ENCODE peak calls at places on chromosomes 6 and 20, in seven cellular contexts. O is ELR, U is endothelial cell, A is foreskin fibroblast, F is sciatic nerve, V is adipocyte, B is T-helper 17 cell. E is an unnamed sample.

GRCh38 chr6:40477246-40478126 is 109.7 kb downstream of the LRFN2 start:
- DNase-seq in O (no peak), U (no peak), A (no peak), F (no peak), V (no peak), B (no peak), E (no peak)

GRCh38 chr6:22717906-22718305 is 148.5 kb downstream of the HDGFL1 start:
- DNase-seq in O (no peak), U (no peak), A (no peak), F (no peak), V (no peak), B (no peak), E (no peak)

GRCh38 chr6:1335367-1336037 is 23.6 kb downstream of the FOXQ1 start:
- DNase-seq in O (peak), U (peak), A (peak), F (no peak), V (peak), B (no peak), E (no peak)

GRCh38 chr20:34579191-34579661 is 20.7 kb downstream of the MAP1LC3A start:
- DNase-seq in O (peak), U (no peak), A (peak), F (peak), V (peak), B (no peak), E (no peak)

GRCh38 chr6:16239798-16240123 is 1.4 kb downstream of the GMPR start:
- DNase-seq in O (no peak), U (no peak), A (no peak), F (no peak), V (no peak), B (no peak), E (no peak)

GRCh38 chr6:163253556-163254213 is 160.8 kb upstream of the QKI start:
- DNase-seq in O (no peak), U (no peak), A (no peak), F (no peak), V (no peak), B (no peak), E (no peak)

GRCh38 chr6:134372603-134373281 is 54.8 kb upstream of the SGK1 start:
- DNase-seq in O (peak), U (no peak), A (peak), F (no peak), V (peak), B (no peak), E (no peak)

GRCh38 chr6:35400901-35401311 is 51.2 kb upstream of the FANCE start:
- DNase-seq in O (peak), U (no peak), A (no peak), F (no peak), V (no peak), B (no peak), E (no peak)

GRCh38 chr20:49268600-49269365 is 9.1 kb downstream of the ZNFX1 start:
- DNase-seq in O (peak), U (no peak), A (peak), F (no peak), V (no peak), B (no peak), E (no peak)

GRCh38 chr6:168822376-168822775 is 381.4 kb downstream of the SMOC2 start:
- DNase-seq in O (no peak), U (no peak), A (no peak), F (no peak), V (no peak), B (no peak), E (no peak)

GRCh38 chr6:75084872-75085381 is 120.9 kb downstream of the COL12A1 start:
- DNase-seq in O (no peak), U (peak), A (no peak), F (no peak), V (no peak), B (no peak), E (no peak)

GRCh38 chr20:25049261-25050060 is 8.5 kb downstream of the ACSS1 start:
- DNase-seq in O (no peak), U (no peak), A (no peak), F (peak), V (no peak), B (no peak), E (no peak)

GRCh38 chr6:46098678-46099077 is 31.1 kb upstream of the ENPP4 start:
- DNase-seq in O (no peak), U (no peak), A (no peak), F (peak), V (no peak), B (no peak), E (no peak)

GRCh38 chr20:46894971-46895905 is 595 bp downstream of the EYA2 start:
- DNase-seq in O (no peak), U (peak), A (peak), F (no peak), V (peak), B (no peak), E (no peak)

GRCh38 chr20:59564171-59564570 is 40.2 kb upstream of the PHACTR3 start:
- DNase-seq in O (no peak), U (no peak), A (no peak), F (no peak), V (no peak), B (no peak), E (no peak)

GRCh38 chr20:19903168-19903676 is 113.9 kb upstream of the NAA20 start:
- DNase-seq in O (peak), U (no peak), A (peak), F (no peak), V (peak), B (no peak), E (peak)

GRCh38 chr6:132843316-132844040 is 29.1 kb downstream of the RPS12 start:
- DNase-seq in O (no peak), U (no peak), A (no peak), F (no peak), V (no peak), B (no peak), E (no peak)

GRCh38 chr20:41293269-41294037 is 24.1 kb downstream of the ZHX3 start:
- DNase-seq in O (peak), U (no peak), A (peak), F (no peak), V (peak), B (no peak), E (no peak)

GRCh38 chr20:43187476-43188233 is 2.1 kb downstream of the PTPRT start:
- DNase-seq in O (peak), U (peak), A (peak), F (peak), V (peak), B (peak), E (no peak)

GRCh38 chr6:27892596-27893058 is 19.6 kb downstream of the OR2B2 start:
- DNase-seq in O (no peak), U (no peak), A (no peak), F (no peak), V (no peak), B (no peak), E (no peak)

GRCh38 chr6:120671519-120671918 is 662.8 kb downstream of the TBC1D32 start:
- DNase-seq in O (peak), U (peak), A (no peak), F (no peak), V (no peak), B (no peak), E (no peak)

GRCh38 chr6:15340105-15340601 is 94.3 kb downstream of the JARID2 start:
- DNase-seq in O (no peak), U (no peak), A (no peak), F (no peak), V (no peak), B (no peak), E (no peak)

GRCh38 chr6:100808638-100809275 is 72.4 kb downstream of the ASCC3 start:
- DNase-seq in O (peak), U (no peak), A (peak), F (no peak), V (peak), B (no peak), E (no peak)

GRCh38 chr20:62778601-62779416 is 17.5 kb upstream of the MRGBP start:
- DNase-seq in O (no peak), U (no peak), A (no peak), F (no peak), V (no peak), B (no peak), E (no peak)

GRCh38 chr20:17226410-17227198 is at the start of gene PCSK2:
- DNase-seq in O (peak), U (peak), A (peak), F (peak), V (peak), B (no peak), E (no peak)

GRCh38 chr20:44759595-44759994 is 13.9 kb downstream of the KCNK15 start:
- DNase-seq in O (no peak), U (no peak), A (no peak), F (no peak), V (no peak), B (no peak), E (no peak)

E was measured in SIG-M5.